ENCODE peak calls at places on chromosome 20, in four cellular contexts. C is thyroid gland, A is GM23248, R is IMR-90. X is an unnamed sample. For H3K9me3, the result is how much of the 10 kb centered on the place peaks cover.

GRCh38 chr20:58661298-58662141 is 10.4 kb downstream of the STX16 start:
- DNase-seq in C (peak), A (no peak), R (no peak), X (no peak)

GRCh38 chr20:18637296-18637695 is 49.4 kb downstream of the DTD1 start:
- DNase-seq in C (no peak), A (no peak), R (no peak), X (no peak)

GRCh38 chr20:64033981-64034493 is 1.9 kb upstream of the C20orf204 start:
- DNase-seq in C (no peak), A (no peak), R (no peak), X (no peak)

GRCh38 chr20:51211191-51211590 is 188.3 kb upstream of the KCNG1 start:
- DNase-seq in C (no peak), A (no peak), R (no peak), X (no peak)

GRCh38 chr20:19096847-19097246 is 115.6 kb upstream of the SLC24A3 start:
- DNase-seq in C (no peak), A (no peak), R (no peak), X (no peak)

GRCh38 chr20:36861875-36862801 is 13.8 kb upstream of the TLDC2 start:
- DNase-seq in C (peak), A (peak), R (peak), X (peak)

GRCh38 chr20:58148891-58149290 is 79.6 kb downstream of the ANKRD60 start:
- DNase-seq in C (no peak), A (no peak), R (no peak), X (peak)

GRCh38 chr20:50805349-50805684 is 10.5 kb downstream of the BCAS4 start:
- DNase-seq in C (no peak), A (no peak), R (no peak), X (no peak)

GRCh38 chr20:37386505-37387201 is 40.7 kb downstream of the SRC start:
- DNase-seq in C (no peak), A (no peak), R (no peak), X (no peak)

GRCh38 chr20:58161192-58161591 is 67.3 kb downstream of the ANKRD60 start:
- DNase-seq in C (no peak), A (peak), R (no peak), X (no peak)

GRCh38 chr20:58710481-58711265 is 18.1 kb downstream of the NPEPL1 start:
- DNase-seq in C (no peak), A (no peak), R (no peak), X (no peak)

GRCh38 chr20:60584221-60584620 is 626.0 kb downstream of the CDH26 start:
- DNase-seq in C (no peak), A (peak), R (no peak), X (no peak)

GRCh38 chr20:2694519-2694918 is 1.9 kb downstream of the EBF4 start:
- DNase-seq in C (no peak), A (no peak), R (no peak), X (no peak)

GRCh38 chr20:62804632-62805364 is at the start of gene OGFR:
- DNase-seq in C (peak), A (peak), R (peak), X (peak)

GRCh38 chr20:22905667-22906066 is 129.4 kb upstream of the SSTR4 start:
- DNase-seq in C (no peak), A (peak), R (no peak), X (no peak)

GRCh38 chr20:64044484-64045247 is 4.8 kb downstream of the SOX18 start:
- DNase-seq in C (no peak), A (peak), R (peak), X (no peak)

GRCh38 chr20:59741073-59741472 is 136.7 kb downstream of the PHACTR3 start:
- DNase-seq in C (no peak), A (no peak), R (no peak), X (no peak)

GRCh38 chr20:13791562-13792459 is 7.0 kb downstream of the NDUFAF5 start:
- DNase-seq in C (no peak), A (no peak), R (no peak), X (no peak)

GRCh38 chr20:35013421-35014411 is 58.0 kb downstream of the MYH7B start:
- DNase-seq in C (no peak), A (no peak), R (no peak), X (no peak)

GRCh38 chr20:62212309-62212708 is 7.8 kb downstream of the HRH3 start:
- DNase-seq in C (no peak), A (no peak), R (no peak), X (no peak)

GRCh38 chr20:36355469-36356171 is 49.5 kb downstream of the DLGAP4 start:
- DNase-seq in C (no peak), A (no peak), R (no peak), X (no peak)

GRCh38 chr20:21353236-21353635 is 44.1 kb downstream of the NKX2-4 start:
- DNase-seq in C (no peak), A (peak), R (peak), X (no peak)

GRCh38 chr20:55565374-55565773 is 439.9 kb downstream of the CBLN4 start:
- DNase-seq in C (no peak), A (no peak), R (no peak), X (no peak)
- H3K9me3 ChIP-seq in C (under half), A (under half), R (under half), X (under half)

GRCh38 chr20:56212071-56212470 is 36.5 kb upstream of the MC3R start:
- DNase-seq in C (no peak), A (no peak), R (no peak), X (no peak)
- H3K9me3 ChIP-seq in C (under half), A (under half), R (under half), X (under half)

GRCh38 chr20:55935448-55936221 is 69.7 kb downstream of the CBLN4 start:
- DNase-seq in C (no peak), A (no peak), R (no peak), X (no peak)
- H3K9me3 ChIP-seq in C (under half), A (under half), R (under half), X (under half)

GRCh38 chr20:39137299-39137698 is 175.2 kb downstream of the DHX35 start:
- DNase-seq in C (no peak), A (no peak), R (no peak), X (no peak)
- H3K9me3 ChIP-seq in C (under half), A (under half), R (under half), X (under half)

DNA sequence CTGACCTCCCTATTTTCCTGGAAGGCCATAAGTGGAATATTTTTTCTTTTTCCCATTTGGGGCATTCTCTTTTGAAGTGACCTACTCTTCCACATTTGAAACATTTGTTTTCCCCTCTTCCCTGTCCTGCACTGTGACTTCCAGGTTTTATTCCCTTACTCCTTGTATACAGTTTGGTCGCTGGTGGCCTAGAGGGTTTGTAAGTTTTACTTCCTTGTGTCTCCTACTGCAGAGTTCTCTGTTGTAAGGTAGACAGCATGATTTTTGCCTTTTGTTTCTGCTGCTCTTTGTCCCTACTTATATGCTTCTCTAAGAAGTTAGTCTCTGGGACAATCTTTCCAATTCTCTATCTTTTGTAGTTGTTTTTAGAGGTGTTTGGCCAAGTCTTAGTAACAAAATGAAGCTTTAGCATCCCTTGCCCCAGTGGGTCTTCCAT is 7.4 kb upstream of the ZNFX1 start:
- DNase-seq in C (no peak), A (no peak), R (no peak), X (no peak)
- H3K9me3 ChIP-seq in C (under half), A (under half), R (under half), X (under half)

DNA sequence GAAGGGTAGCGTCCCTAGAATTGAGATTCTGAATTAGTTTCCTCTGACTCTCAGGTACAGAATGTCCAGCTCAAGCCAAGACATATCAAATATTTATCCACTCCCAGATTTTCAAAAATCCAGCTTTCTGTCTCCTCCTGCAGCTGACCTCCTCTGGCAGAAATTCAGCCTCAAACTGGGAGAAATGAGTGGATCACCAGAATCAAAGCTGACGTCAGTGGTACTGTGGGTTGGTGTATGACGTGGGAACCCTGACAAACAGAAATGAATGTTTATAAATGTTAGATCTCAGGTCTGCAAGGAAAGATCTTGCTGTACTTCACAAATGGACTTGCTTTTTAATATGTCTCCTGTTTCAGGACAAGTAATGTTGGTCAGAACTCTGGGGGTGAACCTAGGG is 595.0 kb downstream of the PTPRT start:
- DNase-seq in C (no peak), A (no peak), R (no peak), X (peak)
- H3K9me3 ChIP-seq in C (under half), A (under half), R (under half), X (under half)

DNA sequence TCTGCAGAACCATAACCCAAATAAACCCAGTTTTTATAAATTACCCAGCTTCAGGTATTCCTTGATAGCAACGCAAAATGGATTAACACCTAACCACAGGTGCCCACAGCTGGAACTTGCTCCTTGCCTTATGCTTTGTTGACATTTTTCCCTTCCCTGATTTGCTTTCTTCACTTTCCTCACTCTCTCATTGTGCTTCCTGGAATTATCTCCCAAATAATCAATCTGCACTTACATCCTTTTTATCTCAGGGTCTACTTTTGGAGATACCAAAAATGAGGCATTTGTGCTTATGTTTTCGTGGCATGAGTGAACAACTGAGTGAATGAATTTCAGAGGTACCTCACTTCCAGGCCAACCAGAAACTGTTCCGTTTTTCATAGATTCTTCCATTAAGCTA is 374.3 kb downstream of the DOK5 start:
- DNase-seq in C (no peak), A (no peak), R (no peak), X (no peak)
- H3K9me3 ChIP-seq in C (under half), A (under half), R (under half), X (under half)

X was measured in body of pancreas.